ENCODE peak calls at places on chromosomes 7 and 10, in ten cellular contexts. W is left ventricle myocardium inferior; V is left lung; T is Panc1; N is CD4-positive, CD25-positive, alpha-beta regulatory T cell; A is Peyer's patch; J is GM23248; D is adrenal gland; Q is heart right ventricle; K is colonic mucosa. I is an unnamed sample.

GRCh38 chr10:45374451-45375052 is 536 bp downstream of the ALOX5 start:
- DNase-seq in W (no peak), K (no peak), T (no peak), Q (no peak), D (no peak), J (peak; percentile 15), A (no peak), V (no peak), N (no peak), I (no peak)

GRCh38 chr10:132836248-132836831 is 50.4 kb upstream of the NKX6-2 start:
- DNase-seq in N (no peak), K (no peak), D (peak; percentile 72), T (no peak), A (peak; percentile 40), W (peak; percentile 48), J (no peak), V (no peak), Q (no peak), I (no peak)

GRCh38 chr10:73225518-73225917 is 21.5 kb downstream of the DNAJC9 start:
- DNase-seq in V (no peak), W (no peak), A (no peak), D (no peak), N (no peak), T (no peak), Q (no peak), K (no peak), J (peak; percentile 38), I (no peak)

GRCh38 chr7:91264924-91265681 is 870 bp downstream of the FZD1 start:
- DNase-seq in T (no peak), N (no peak), V (peak; percentile 86), K (peak; percentile 43), W (peak; percentile 56), D (peak; percentile 54), Q (peak; percentile 19), J (peak; percentile 87), A (peak; percentile 71), I (no peak)

GRCh38 chr7:150876817-150877526 is 24.7 kb downstream of the AOC1 start:
- DNase-seq in N (no peak), W (peak; percentile 36), Q (peak; percentile 81), J (peak; percentile 72), T (no peak), V (no peak), A (peak; percentile 78), K (peak; percentile 77), D (peak; percentile 60), I (peak; percentile 64)

GRCh38 chr7:16993543-16993942 is 111.8 kb upstream of the AGR3 start:
- DNase-seq in Q (no peak), A (no peak), V (no peak), T (no peak), D (no peak), J (no peak), K (no peak), N (no peak), W (no peak), I (no peak)

GRCh38 chr7:35241431-35241830 is 12.5 kb downstream of the TBX20 start:
- DNase-seq in N (no peak), A (no peak), T (no peak), D (no peak), Q (no peak), W (no peak), K (no peak), J (no peak), V (no peak), I (no peak)

GRCh38 chr7:2516194-2516555 is 3.4 kb upstream of the LFNG start:
- DNase-seq in N (no peak), K (no peak), A (no peak), D (no peak), Q (no peak), T (no peak), V (no peak), J (peak; percentile 31), W (no peak), I (no peak)

GRCh38 chr7:55140221-55140980 is 121.6 kb downstream of the EGFR start:
- DNase-seq in A (no peak), Q (peak; percentile 59), T (no peak), J (peak; percentile 60), W (peak; percentile 48), K (no peak), D (peak; percentile 52), N (no peak), V (no peak), I (no peak)

GRCh38 chr7:34751725-34752643 is 94.0 kb downstream of the NPSR1 start:
- DNase-seq in K (no peak), Q (no peak), N (no peak), W (no peak), V (no peak), A (no peak), D (no peak), T (no peak), J (no peak), I (no peak)

GRCh38 chr7:94357076-94357475 is 37.6 kb upstream of the COL1A2 start:
- DNase-seq in V (no peak), T (no peak), J (peak; percentile 45), A (no peak), Q (no peak), K (no peak), N (no peak), W (no peak), D (no peak), I (no peak)

GRCh38 chr7:13841284-13841683 is 148.2 kb downstream of the ETV1 start:
- DNase-seq in D (no peak), V (no peak), K (no peak), N (no peak), W (no peak), T (no peak), J (no peak), Q (no peak), A (no peak), I (no peak)

GRCh38 chr7:114931656-114932011 is 9.7 kb downstream of the MDFIC start:
- DNase-seq in Q (no peak), K (no peak), W (no peak), J (no peak), V (no peak), A (peak; percentile 63), N (peak; percentile 10), D (no peak), T (no peak), I (no peak)

GRCh38 chr7:77426521-77427051 is 10.4 kb upstream of the GSAP start:
- DNase-seq in A (no peak), W (no peak), K (no peak), J (peak; percentile 79), D (no peak), T (no peak), V (no peak), N (no peak), Q (no peak), I (no peak)

GRCh38 chr10:75405201-75406143 is 3.9 kb upstream of the ZNF503 start:
- DNase-seq in V (peak; percentile 88), W (no peak), K (peak; percentile 40), N (no peak), A (peak; percentile 51), T (no peak), J (no peak), D (peak; percentile 89), Q (no peak), I (no peak)

GRCh38 chr10:60236869-60237524 is 152.7 kb downstream of the ANK3 start:
- DNase-seq in A (peak; percentile 86), Q (peak; percentile 67), W (peak; percentile 24), J (peak; percentile 71), K (peak; percentile 23), N (no peak), T (no peak), D (peak; percentile 41), V (no peak), I (no peak)

GRCh38 chr7:70148997-70149396 is 550.7 kb downstream of the AUTS2 start:
- DNase-seq in A (no peak), J (no peak), K (no peak), T (no peak), Q (no peak), N (no peak), W (no peak), V (no peak), D (no peak), I (no peak)

GRCh38 chr10:128035557-128035973 is 90.7 kb downstream of the MKI67 start:
- DNase-seq in K (peak; percentile 62), Q (peak; percentile 53), T (peak; percentile 30), J (peak; percentile 48), N (peak; percentile 39), W (peak; percentile 50), D (peak; percentile 66), A (peak; percentile 82), V (no peak), I (peak; percentile 78)

GRCh38 chr10:108782411-108782810 is 1140.9 kb downstream of the XPNPEP1 start:
- DNase-seq in A (no peak), N (no peak), J (peak; percentile 62), T (no peak), Q (no peak), W (no peak), D (no peak), V (no peak), K (no peak), I (no peak)
- H3K9me3 ChIP-seq in A (no peaks in the 10 kb centered on the region), N (peaks cover 26% of the 10 kb centered on the region), J (no peaks in the 10 kb centered on the region), T (no peaks in the 10 kb centered on the region), Q (peaks cover 19% of the 10 kb centered on the region), W (peaks cover 45% of the 10 kb centered on the region), D (no peaks in the 10 kb centered on the region), V (peaks cover 18% of the 10 kb centered on the region), K (no peaks in the 10 kb centered on the region), I (no peaks in the 10 kb centered on the region)

GRCh38 chr7:158121441-158122045 is 466.1 kb downstream of the PTPRN2 start:
- DNase-seq in N (no peak), J (no peak), Q (no peak), W (no peak), A (peak; percentile 22), V (no peak), T (no peak), K (no peak), D (no peak), I (no peak)
- H3K9me3 ChIP-seq in N (peaks cover 21% of the 10 kb centered on the region), J (no peaks in the 10 kb centered on the region), Q (peaks cover 27% of the 10 kb centered on the region), W (peaks cover 44% of the 10 kb centered on the region), A (no peaks in the 10 kb centered on the region), V (peaks cover 76% of the 10 kb centered on the region), T (peaks cover 8% of the 10 kb centered on the region), K (no peaks in the 10 kb centered on the region), D (peaks cover 14% of the 10 kb centered on the region), I (no peaks in the 10 kb centered on the region)

GRCh38 chr7:157816086-157816485 is 479.3 kb downstream of the DNAJB6 start:
- DNase-seq in A (no peak), W (no peak), Q (no peak), T (no peak), J (no peak), K (no peak), V (peak; percentile 63), D (no peak), N (no peak), I (no peak)
- H3K9me3 ChIP-seq in A (no peaks in the 10 kb centered on the region), W (no peaks in the 10 kb centered on the region), Q (no peaks in the 10 kb centered on the region), T (no peaks in the 10 kb centered on the region), J (no peaks in the 10 kb centered on the region), K (no peaks in the 10 kb centered on the region), V (no peaks in the 10 kb centered on the region), D (no peaks in the 10 kb centered on the region), N (no peaks in the 10 kb centered on the region), I (no peaks in the 10 kb centered on the region)

DNA sequence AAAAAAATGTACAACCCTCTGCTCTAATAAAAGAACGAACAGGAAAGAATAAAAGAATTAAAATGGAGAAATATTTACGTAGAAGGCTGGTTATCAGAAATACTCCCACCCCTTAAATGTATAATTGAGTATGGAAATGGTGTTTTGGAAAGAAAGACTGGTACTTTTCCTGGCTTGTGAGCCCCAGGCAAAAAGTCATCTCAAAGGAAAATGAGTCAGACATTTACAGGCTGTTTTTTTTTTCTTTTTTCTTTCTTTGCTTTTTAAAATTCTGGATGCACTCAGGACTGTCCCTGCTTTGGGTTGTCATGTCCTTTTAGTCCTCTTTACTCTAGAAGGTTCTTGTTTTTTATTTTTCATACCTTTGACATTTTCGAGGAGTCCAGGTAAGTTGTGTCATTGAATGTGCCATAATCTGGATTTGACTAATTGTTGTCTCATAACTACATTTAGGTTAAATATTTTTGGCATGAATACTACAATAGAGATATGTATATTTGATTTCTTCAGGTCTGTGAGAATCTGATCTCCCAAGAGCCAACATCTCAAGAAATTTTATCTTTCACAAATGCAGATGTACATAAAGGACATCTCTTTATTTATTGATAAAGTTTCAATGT is 313.0 kb upstream of the GLI3 start:
- DNase-seq in K (no peak), V (no peak), T (no peak), N (no peak), Q (no peak), A (no peak), J (peak; percentile 57), D (no peak), W (no peak), I (no peak)
- H3K9me3 ChIP-seq in K (no peaks in the 10 kb centered on the region), V (peaks cover 31% of the 10 kb centered on the region), T (peaks cover 12% of the 10 kb centered on the region), N (peaks cover 8% of the 10 kb centered on the region), Q (peaks cover 14% of the 10 kb centered on the region), A (no peaks in the 10 kb centered on the region), J (no peaks in the 10 kb centered on the region), D (no peaks in the 10 kb centered on the region), W (peaks cover 34% of the 10 kb centered on the region), I (no peaks in the 10 kb centered on the region)